ENCODE peak calls at places on chromosomes 12 and 14, in seven cellular contexts. M, J, Y, O, S, H and C are unnamed samples.

GRCh38 chr14:71780822-71781221 is 151.4 kb upstream of the RGS6 start:
- DNase-seq in O (no peak), M (no peak), J (no peak), Y (no peak), H (no peak), S (no peak), C (no peak)

GRCh38 chr14:81534510-81535074 is 939 bp upstream of the SEL1L start:
- DNase-seq in H (no peak), J (no peak), S (no peak), O (no peak), M (no peak), Y (no peak), C (no peak)

GRCh38 chr12:29599397-29599796 is 101.9 kb upstream of the OVCH1 start:
- DNase-seq in H (no peak), S (no peak), M (no peak), Y (no peak), J (no peak), O (no peak), C (no peak)

GRCh38 chr14:46250113-46250703 is 401.4 kb downstream of the RPL10L start:
- DNase-seq in O (no peak), M (no peak), H (no peak), Y (no peak), S (no peak), J (no peak), C (peak)

GRCh38 chr14:57403521-57403864 is 13.1 kb downstream of the NAA30 start:
- DNase-seq in J (no peak), S (no peak), Y (no peak), M (no peak), H (no peak), O (no peak), C (no peak)

GRCh38 chr12:54352891-54353874 is 11.1 kb downstream of the GPR84 start:
- DNase-seq in J (no peak), M (no peak), H (no peak), S (no peak), Y (peak), O (peak), C (peak)

GRCh38 chr12:49891476-49891875 is 12.2 kb downstream of the FAIM2 start:
- DNase-seq in J (no peak), H (no peak), Y (no peak), S (no peak), M (no peak), O (no peak), C (no peak)

GRCh38 chr14:68896132-68896531 is 83.0 kb downstream of the ACTN1 start:
- DNase-seq in J (no peak), H (no peak), Y (no peak), O (no peak), M (no peak), S (no peak), C (no peak)

GRCh38 chr12:47754881-47755280 is 3.8 kb downstream of the RAPGEF3 start:
- DNase-seq in Y (no peak), M (peak), O (no peak), J (no peak), S (no peak), H (no peak), C (no peak)